ENCODE peak calls at places on chromosome 1, in five cellular contexts. S is lower lobe of right lung, V is DMS153, M is heart left ventricle, W is non-pigmented ciliary epithelial cell. B is an unnamed sample.

GRCh38 chr1:178871551-178872320 is 859 bp upstream of the ANGPTL1 start:
- DNase-seq in V (no peak), W (no peak), M (no peak), S (no peak), B (no peak)

GRCh38 chr1:75131593-75132420 is 2.4 kb upstream of the LHX8 start:
- DNase-seq in V (no peak), S (no peak), M (no peak), W (no peak), B (no peak)

GRCh38 chr1:183215076-183215720 is 29.1 kb downstream of the LAMC2 start:
- DNase-seq in S (no peak), V (no peak), M (no peak), W (no peak), B (no peak)

GRCh38 chr1:153040950-153041631 is at the start of gene SPRR2D:
- DNase-seq in W (no peak), S (no peak), M (no peak), V (no peak), B (no peak)

GRCh38 chr1:4794020-4794780 is 139.8 kb downstream of the AJAP1 start:
- DNase-seq in V (no peak), W (no peak), M (no peak), S (no peak), B (no peak)

GRCh38 chr1:57770772-57771171 is 346.9 kb upstream of the DAB1 start:
- DNase-seq in S (no peak), V (no peak), W (no peak), M (no peak), B (no peak)

GRCh38 chr1:57637155-57637554 is 213.3 kb upstream of the DAB1 start:
- DNase-seq in S (no peak), V (no peak), M (no peak), W (peak; percentile 23), B (peak; percentile 47)

GRCh38 chr1:111538343-111539035 is 35.1 kb upstream of the ADORA3 start:
- DNase-seq in W (peak; percentile 13), S (no peak), V (no peak), M (no peak), B (peak; percentile 70)

GRCh38 chr1:200784576-200784975 is 45.9 kb downstream of the CAMSAP2 start:
- DNase-seq in V (no peak), W (no peak), M (no peak), S (no peak), B (no peak)

GRCh38 chr1:205947024-205947423 is 3.8 kb upstream of the SLC26A9 start:
- DNase-seq in S (peak; percentile 74), V (no peak), M (no peak), W (no peak), B (no peak)

GRCh38 chr1:200989337-200989736 is 34.2 kb downstream of the KIF21B start:
- DNase-seq in M (no peak), W (no peak), S (no peak), V (no peak), B (no peak)

GRCh38 chr1:7644906-7645750 is 126.0 kb upstream of the VAMP3 start:
- DNase-seq in V (peak; percentile 97), W (no peak), S (peak; percentile 82), M (peak; percentile 86), B (peak; percentile 43)